ENCODE peak calls at places on chromosomes 5 and 9, in eight cellular contexts. M, O, K, V, G, S, P and J are unnamed samples.

GRCh38 chr9:87381050-87381711 is 116.5 kb upstream of the DAPK1 start:
- DNase-seq in M (peak; percentile 60), O (peak; percentile 91), K (peak; percentile 47), V (peak; percentile 10), G (peak; percentile 93), S (no peak), P (no peak), J (peak; percentile 25)

GRCh38 chr5:73928486-73928885 is 302.5 kb downstream of the ARHGEF28 start:
- DNase-seq in M (no peak), O (peak; percentile 28), K (no peak), V (no peak), G (no peak), S (no peak), P (no peak), J (no peak)

GRCh38 chr9:122580360-122580759 is 2.8 kb downstream of the OR1L8 start:
- DNase-seq in M (peak; percentile 68), O (peak; percentile 68), K (no peak), V (peak; percentile 13), G (peak; percentile 24), S (no peak), P (no peak), J (peak; percentile 5)

GRCh38 chr5:139438707-139439012 is 665 bp downstream of the DNAJC18 start:
- DNase-seq in M (no peak), O (no peak), K (no peak), V (no peak), G (no peak), S (no peak), P (no peak), J (no peak)

GRCh38 chr5:116559239-116559638 is 15.4 kb downstream of the SEMA6A start:
- DNase-seq in M (no peak), O (no peak), K (no peak), V (no peak), G (no peak), S (no peak), P (no peak), J (no peak)

GRCh38 chr5:181181650-181182565 is 23.1 kb downstream of the TRIM7 start:
- DNase-seq in M (peak; percentile 80), O (peak; percentile 57), K (peak; percentile 80), V (peak; percentile 69), G (no peak), S (no peak), P (peak; percentile 81), J (peak; percentile 70)

GRCh38 chr5:139287890-139288635 is 5.5 kb upstream of the MATR3 start:
- DNase-seq in M (no peak), O (no peak), K (no peak), V (no peak), G (no peak), S (no peak), P (no peak), J (no peak)

GRCh38 chr5:153551537-153552079 is 61.1 kb downstream of the GRIA1 start:
- DNase-seq in M (peak; percentile 98), O (peak; percentile 98), K (peak; percentile 67), V (peak; percentile 97), G (peak; percentile 84), S (no peak), P (no peak), J (peak; percentile 96)

GRCh38 chr5:169626779-169627178 is 10.3 kb upstream of the DOCK2 start:
- DNase-seq in M (peak; percentile 93), O (peak; percentile 99), K (peak; percentile 10), V (peak; percentile 92), G (peak; percentile 90), S (no peak), P (no peak), J (peak; percentile 96)

GRCh38 chr5:2841208-2841607 is 89.7 kb upstream of the IRX2 start:
- DNase-seq in M (no peak), O (no peak), K (no peak), V (no peak), G (no peak), S (peak; percentile 2), P (no peak), J (no peak)

GRCh38 chr9:134551657-134552348 is 89.8 kb upstream of the COL5A1 start:
- DNase-seq in M (peak; percentile 83), O (peak; percentile 98), K (peak; percentile 66), V (peak; percentile 76), G (peak; percentile 79), S (peak; percentile 20), P (peak; percentile 41), J (peak; percentile 97)

GRCh38 chr9:88837731-88838130 is 153.5 kb upstream of the S1PR3 start:
- DNase-seq in M (peak; percentile 54), O (peak; percentile 63), K (no peak), V (no peak), G (no peak), S (no peak), P (no peak), J (no peak)

GRCh38 chr9:89576404-89576824 is 28.4 kb upstream of the GADD45G start:
- DNase-seq in M (peak; percentile 58), O (peak; percentile 13), K (peak; percentile 51), V (peak; percentile 6), G (no peak), S (no peak), P (no peak), J (peak; percentile 45)

GRCh38 chr9:17906204-17906840 is 327.5 kb downstream of the SH3GL2 start:
- DNase-seq in M (peak; percentile 3), O (no peak), K (peak; percentile 53), V (no peak), G (no peak), S (no peak), P (no peak), J (no peak)

GRCh38 chr9:97895695-97896332 is 26.5 kb downstream of the TRMO start:
- DNase-seq in M (peak; percentile 29), O (no peak), K (no peak), V (no peak), G (no peak), S (no peak), P (peak; percentile 57), J (no peak)

GRCh38 chr9:97891736-97892135 is 30.6 kb downstream of the TRMO start:
- DNase-seq in M (no peak), O (no peak), K (no peak), V (no peak), G (no peak), S (no peak), P (no peak), J (no peak)

DNA sequence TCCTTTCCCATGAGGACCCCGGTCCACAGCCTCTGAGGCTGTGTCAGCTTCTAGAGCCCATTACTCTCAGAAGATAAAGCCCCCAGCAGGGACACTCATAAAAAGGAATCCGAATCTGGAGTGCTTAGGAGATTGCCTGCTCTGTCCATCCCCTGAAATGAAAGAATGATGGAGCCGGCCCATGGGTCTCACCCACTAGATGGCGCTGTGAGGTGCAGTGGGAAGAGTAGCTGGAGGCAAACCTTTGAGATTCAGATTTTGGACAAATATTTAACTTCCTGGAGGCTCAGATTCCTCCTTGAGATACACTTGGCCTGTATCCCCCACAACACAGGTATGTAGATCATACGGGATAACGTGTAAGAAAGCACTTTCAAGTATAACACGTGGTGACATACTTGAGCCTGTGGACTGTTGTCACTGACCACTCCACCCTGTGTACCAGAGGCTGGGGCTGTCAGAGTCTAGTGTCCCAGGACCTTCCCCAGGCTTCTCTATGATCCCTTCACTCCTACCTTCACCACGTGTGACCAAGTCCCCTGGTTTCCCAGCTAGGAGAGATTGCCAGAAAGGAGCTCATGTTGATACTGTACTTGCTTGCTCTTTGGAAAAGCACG is 32.3 kb downstream of the TRMO start:
- DNase-seq in M (peak; percentile 32), O (no peak), K (no peak), V (no peak), G (no peak), S (no peak), P (peak; percentile 51), J (no peak)
- TF ChIP-seq CTCF in M (peak; percentile 80), O (peak; percentile 45), K (peak; percentile 53), V (peak; percentile 46), G (peak; percentile 70), S (peak; percentile 72), P (peak; percentile 83), J (peak; percentile 72)

DNA sequence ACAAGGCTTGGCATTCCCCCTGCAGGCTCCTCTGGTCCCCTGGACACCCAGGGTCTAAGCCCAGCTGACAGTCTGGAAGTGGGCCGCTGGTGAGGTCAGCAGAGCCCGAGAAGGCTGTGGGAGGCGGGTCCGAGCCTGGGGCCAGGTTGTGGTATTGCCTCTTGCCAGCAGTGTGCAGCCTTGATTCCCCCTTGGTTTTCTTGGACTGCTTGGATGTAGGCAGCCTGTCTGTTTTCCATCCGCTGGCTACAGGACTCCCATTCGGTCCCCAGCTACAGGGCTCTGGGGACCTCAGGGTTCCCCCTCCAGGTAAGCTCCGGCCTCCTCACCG is 1.6 kb downstream of the AIF1L start:
- DNase-seq in M (no peak), O (no peak), K (no peak), V (no peak), G (no peak), S (no peak), P (no peak), J (no peak)
- H3K4me3 ChIP-seq in M (no peak overlapping the region), O (no peak overlapping the region), K (no peak overlapping the region), V (no peak overlapping the region), G (no peak overlapping the region), S (no peak overlapping the region), P (no peak overlapping the region), J (no peak overlapping the region)

GRCh38 chr5:178229861-178230260 is 2.7 kb downstream of the PHYKPL start:
- DNase-seq in M (no peak), O (no peak), K (no peak), V (no peak), G (no peak), S (no peak), P (no peak), J (no peak)
- TF ChIP-seq CTCF in M (no peak), O (no peak), K (no peak), V (no peak), G (no peak), S (no peak), P (no peak), J (no peak)

GRCh38 chr5:157719231-157719630 is 12.0 kb upstream of the THG1L start:
- DNase-seq in M (no peak), O (no peak), K (no peak), V (no peak), G (no peak), S (no peak), P (no peak), J (no peak)

GRCh38 chr5:157721159-157721558 is 10.1 kb upstream of the THG1L start:
- DNase-seq in M (no peak), O (no peak), K (peak; percentile 8), V (no peak), G (no peak), S (no peak), P (no peak), J (no peak)

GRCh38 chr5:157714480-157714879 is 16.7 kb upstream of the THG1L start:
- DNase-seq in M (no peak), O (peak; percentile 64), K (no peak), V (no peak), G (no peak), S (no peak), P (no peak), J (no peak)

GRCh38 chr5:157714036-157714435 is 17.2 kb upstream of the THG1L start:
- DNase-seq in M (no peak), O (peak; percentile 59), K (no peak), V (no peak), G (no peak), S (no peak), P (no peak), J (no peak)

DNA sequence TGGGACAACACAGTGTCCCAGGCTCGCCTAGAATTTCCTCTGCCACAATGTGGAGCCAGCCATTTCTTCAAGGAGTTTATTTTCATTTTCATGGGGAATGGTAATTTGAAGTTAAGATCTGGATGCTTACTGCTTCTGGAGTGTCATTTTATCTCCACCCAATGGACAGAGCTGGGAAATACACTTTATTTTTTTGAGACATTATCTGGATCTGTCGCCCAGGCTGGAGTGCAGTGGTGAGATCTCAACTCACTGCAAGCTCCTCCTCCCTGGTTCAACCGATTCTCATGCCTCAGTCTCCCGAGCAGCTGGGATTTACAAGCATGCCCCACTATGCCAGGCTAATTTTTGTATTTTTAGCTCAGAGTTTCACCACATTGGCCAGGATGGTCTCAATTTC is 12.7 kb upstream of the THG1L start:
- DNase-seq in M (peak; percentile 83), O (peak; percentile 68), K (peak; percentile 56), V (peak; percentile 32), G (peak; percentile 57), S (no peak), P (peak; percentile 12), J (peak; percentile 80)
- H3K4me3 ChIP-seq in M (no peak overlapping the region), O (no peak overlapping the region), K (no peak overlapping the region), V (no peak overlapping the region), G (no peak overlapping the region), S (no peak overlapping the region), P (no peak overlapping the region), J (no peak overlapping the region)